ENCODE peak calls at places on chromosomes 11 and 22, in four cellular contexts. K is gastrocnemius medialis, M is substantia nigra, N is right cardiac atrium. E is an unnamed sample.

GRCh38 chr11:2940166-2940929 is 11.1 kb upstream of the PHLDA2 start:
- DNase-seq in N (peak), K (peak), M (no peak), E (peak)

GRCh38 chr11:10529279-10529678 is 11.7 kb downstream of the RNF141 start:
- DNase-seq in M (no peak), N (no peak), K (no peak), E (no peak)

GRCh38 chr11:118971646-118972045 is at the start of gene FOXR1:
- DNase-seq in K (no peak), M (no peak), N (no peak), E (no peak)

GRCh38 chr22:40325315-40325714 is 21.0 kb upstream of the ADSL start:
- DNase-seq in M (no peak), K (no peak), N (no peak), E (no peak)

GRCh38 chr22:39349506-39349966 is 255 bp upstream of the SYNGR1 start:
- DNase-seq in M (peak), K (no peak), N (peak), E (no peak)

GRCh38 chr11:116990061-116990473 is 108.2 kb downstream of the SIK3 start:
- DNase-seq in N (no peak), K (no peak), M (no peak), E (no peak)

GRCh38 chr11:7927635-7928034 is 3.4 kb downstream of the OR10A6 start:
- DNase-seq in N (no peak), K (no peak), M (no peak), E (no peak)

GRCh38 chr11:119316017-119316728 is 757 bp downstream of the MCAM start:
- DNase-seq in N (peak), M (peak), K (no peak), E (peak)

GRCh38 chr11:23755769-23756168 is 741.1 kb upstream of the LUZP2 start:
- DNase-seq in K (no peak), M (no peak), N (no peak), E (no peak)

GRCh38 chr22:46969491-46969890 is 207.0 kb downstream of the TBC1D22A start:
- DNase-seq in M (no peak), N (no peak), K (no peak), E (peak)

GRCh38 chr11:35064114-35064800 is 74.7 kb upstream of the CD44 start:
- DNase-seq in N (no peak), M (no peak), K (no peak), E (no peak)
- H3K27ac ChIP-seq in N (no peak), M (no peak), K (no peak), E (no peak)

GRCh38 chr22:24965822-24966626 is 13.5 kb downstream of the KIAA1671 start:
- DNase-seq in M (peak), K (peak), N (peak), E (no peak)
- H3K27ac ChIP-seq in M (no peak), K (peak), N (peak), E (peak)

DNA sequence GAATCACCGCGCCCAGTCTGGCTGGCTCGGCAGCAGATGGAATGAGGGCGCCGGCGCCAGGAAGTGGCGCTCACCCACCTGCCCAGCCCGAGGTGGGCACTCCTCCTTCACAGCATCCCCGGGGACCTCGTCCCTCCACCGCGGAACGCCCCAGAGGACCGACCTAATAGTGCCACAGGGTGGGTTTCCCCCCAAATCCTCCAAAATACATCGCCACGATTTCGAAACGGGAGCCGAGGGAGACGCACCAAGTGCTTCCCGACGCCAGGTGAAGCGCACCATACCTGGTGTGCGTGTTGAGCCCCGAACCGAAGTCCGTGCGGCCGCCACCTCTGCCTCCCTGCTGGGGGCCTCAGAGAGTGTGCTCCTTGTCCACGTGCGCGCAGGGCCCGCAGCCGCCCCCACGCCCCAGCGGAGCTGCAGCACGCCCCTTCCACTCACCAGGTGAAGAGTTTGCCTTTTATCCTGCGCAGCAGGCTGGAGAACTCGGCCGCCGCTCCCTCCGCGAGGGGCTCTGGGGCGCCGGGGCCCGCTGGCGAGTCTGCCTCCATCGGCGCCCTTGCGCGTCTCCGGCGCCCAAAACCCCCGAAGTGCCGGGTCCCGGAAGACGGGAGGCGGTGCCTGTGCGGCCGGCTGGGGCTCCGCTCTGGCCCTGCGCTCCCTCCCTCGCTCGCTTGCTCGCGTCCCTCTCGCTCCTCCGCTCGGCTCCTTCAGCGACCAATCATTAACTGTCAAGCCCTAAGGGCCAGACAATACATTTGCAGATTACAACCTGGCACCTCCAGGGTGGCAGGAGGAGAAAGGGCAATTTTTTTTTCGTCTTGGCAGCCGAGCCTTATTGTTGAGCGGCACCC is at the start of gene SLC35F2:
- DNase-seq in M (no peak), K (no peak), N (peak), E (peak)
- H3K27ac ChIP-seq in M (no peak), K (peak), N (no peak), E (peak)

DNA sequence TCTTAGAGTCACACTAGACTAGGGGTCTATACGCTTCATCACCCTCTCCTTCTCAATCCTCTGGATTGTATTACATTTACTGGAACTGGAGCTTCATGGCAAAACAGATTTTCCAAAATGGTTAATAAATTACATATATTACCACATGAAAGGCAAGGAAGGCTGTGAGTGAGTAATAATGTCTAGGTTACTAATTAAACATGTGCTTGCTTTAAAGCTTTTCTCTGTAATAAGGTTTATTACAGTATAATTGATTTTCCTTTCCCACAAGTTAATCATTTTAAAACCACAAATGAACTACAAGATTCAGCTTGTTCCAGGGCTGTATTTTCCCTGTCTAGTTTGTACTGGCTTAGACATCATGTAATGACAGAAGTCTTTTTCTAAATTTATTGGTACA is 25.6 kb downstream of the MMP13 start:
- DNase-seq in K (no peak), N (no peak), M (no peak), E (no peak)
- H3K27ac ChIP-seq in K (no peak), N (no peak), M (no peak), E (no peak)

GRCh38 chr11:131980878-131981668 is 610.7 kb downstream of the NTM start:
- DNase-seq in M (no peak), K (no peak), N (no peak), E (no peak)
- H3K27ac ChIP-seq in M (no peak), K (no peak), N (peak), E (no peak)

GRCh38 chr11:121670792-121671275 is 218.1 kb upstream of the SORL1-AS1 start:
- DNase-seq in M (no peak), N (no peak), K (no peak), E (no peak)
- H3K27ac ChIP-seq in M (peak), N (peak), K (no peak), E (peak)

GRCh38 chr11:12815150-12815523 is 140.9 kb downstream of the TEAD1 start:
- DNase-seq in K (no peak), N (no peak), M (no peak), E (no peak)
- H3K27ac ChIP-seq in K (peak), N (no peak), M (no peak), E (peak)

GRCh38 chr11:225734-226453 is 10.2 kb downstream of the SIRT3 start:
- DNase-seq in N (no peak), M (no peak), K (no peak), E (peak)
- H3K27ac ChIP-seq in N (no peak), M (no peak), K (no peak), E (no peak)

DNA sequence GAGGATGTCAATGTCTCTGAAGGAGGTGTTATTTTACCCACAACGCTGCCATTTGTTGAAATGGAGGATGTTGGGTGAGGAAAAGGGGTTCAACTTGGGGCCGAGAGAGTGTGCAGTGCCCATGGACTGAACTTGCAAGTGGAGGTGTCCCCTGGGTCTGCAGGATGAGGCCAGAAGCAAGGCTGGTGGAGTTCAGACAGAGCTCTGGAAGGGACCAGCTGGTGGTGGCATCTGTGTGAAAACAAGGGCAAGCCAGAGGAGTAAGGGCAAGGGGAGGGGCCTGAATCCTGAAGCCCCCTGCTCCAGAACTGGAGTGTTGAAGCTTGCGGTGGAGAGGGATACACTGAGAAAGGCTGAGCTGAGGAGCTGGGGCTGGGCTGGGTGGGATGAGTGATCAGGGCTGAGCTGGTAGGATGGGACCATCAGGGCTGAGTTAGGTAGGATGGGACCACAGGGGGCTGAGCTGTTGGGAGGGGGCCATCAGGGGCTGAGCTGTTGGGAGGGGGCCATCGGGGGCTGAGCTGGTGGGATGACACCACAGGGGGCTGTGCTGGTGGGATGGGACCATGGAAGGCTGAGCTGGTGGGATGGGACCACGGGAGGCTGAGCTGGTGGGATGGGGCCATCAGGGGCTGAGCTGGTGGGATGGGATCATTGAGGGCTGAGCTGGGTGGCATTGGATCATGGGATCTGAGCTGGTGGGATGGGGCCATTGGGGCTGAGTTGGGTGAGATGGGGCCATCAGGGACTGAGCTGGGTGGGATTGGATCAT is 13.4 kb upstream of the CTSD start:
- DNase-seq in N (no peak), K (no peak), M (no peak), E (peak)
- H3K27ac ChIP-seq in N (no peak), K (no peak), M (no peak), E (no peak)

E was measured in sigmoid colon.